ENCODE peak calls at places on chromosomes 2 and 18, in five cellular contexts. One of them, this sample, is unnamed.

GRCh38 chr2:63023444-63023843 is 27.2 kb upstream of the OTX1 start:
- DNase-seq in iris pigment epithelial cell: peak
- DNase-seq in activated T-cell treated with anti-CD3 and anti-CD28 coated beads for 1 hour: no peak
- DNase-seq in smooth muscle cell of the brain vasculature: no peak
- DNase-seq in NCI-H1694 treated with DMSO at 0.1 percent for 48 hours: peak
- DNase-seq in this sample: no peak

GRCh38 chr2:204533629-204534370 is 11.5 kb upstream of the PARD3B start:
- DNase-seq in iris pigment epithelial cell: no peak
- DNase-seq in NCI-H1694 treated with DMSO at 0.1 percent for 48 hours: no peak
- DNase-seq in activated T-cell treated with anti-CD3 and anti-CD28 coated beads for 1 hour: no peak
- DNase-seq in smooth muscle cell of the brain vasculature: no peak
- DNase-seq in this sample: no peak

GRCh38 chr2:23486676-23487075 is 101.7 kb downstream of the KLHL29 start:
- DNase-seq in NCI-H1694 treated with DMSO at 0.1 percent for 48 hours: no peak
- DNase-seq in smooth muscle cell of the brain vasculature: no peak
- DNase-seq in iris pigment epithelial cell: peak
- DNase-seq in activated T-cell treated with anti-CD3 and anti-CD28 coated beads for 1 hour: no peak
- DNase-seq in this sample: no peak

GRCh38 chr2:43106767-43107527 is 119.5 kb downstream of the ZFP36L2 start:
- DNase-seq in iris pigment epithelial cell: no peak
- DNase-seq in smooth muscle cell of the brain vasculature: no peak
- DNase-seq in activated T-cell treated with anti-CD3 and anti-CD28 coated beads for 1 hour: no peak
- DNase-seq in NCI-H1694 treated with DMSO at 0.1 percent for 48 hours: no peak
- DNase-seq in this sample: no peak

GRCh38 chr18:32920796-32921787 is 148.3 kb upstream of the KLHL14 start:
- DNase-seq in activated T-cell treated with anti-CD3 and anti-CD28 coated beads for 1 hour: no peak
- DNase-seq in iris pigment epithelial cell: peak
- DNase-seq in smooth muscle cell of the brain vasculature: peak
- DNase-seq in NCI-H1694 treated with DMSO at 0.1 percent for 48 hours: no peak
- DNase-seq in this sample: no peak

GRCh38 chr18:61595615-61596014 is 262.4 kb downstream of the CDH20 start:
- DNase-seq in NCI-H1694 treated with DMSO at 0.1 percent for 48 hours: no peak
- DNase-seq in smooth muscle cell of the brain vasculature: no peak
- DNase-seq in iris pigment epithelial cell: no peak
- DNase-seq in activated T-cell treated with anti-CD3 and anti-CD28 coated beads for 1 hour: no peak
- DNase-seq in this sample: no peak

GRCh38 chr2:223503746-223504145 is 98.4 kb downstream of the SCG2 start:
- DNase-seq in iris pigment epithelial cell: no peak
- DNase-seq in activated T-cell treated with anti-CD3 and anti-CD28 coated beads for 1 hour: no peak
- DNase-seq in smooth muscle cell of the brain vasculature: no peak
- DNase-seq in NCI-H1694 treated with DMSO at 0.1 percent for 48 hours: no peak
- DNase-seq in this sample: no peak

GRCh38 chr2:38037757-38038615 is 38.0 kb downstream of the CYP1B1 start:
- DNase-seq in smooth muscle cell of the brain vasculature: peak
- DNase-seq in iris pigment epithelial cell: peak
- DNase-seq in activated T-cell treated with anti-CD3 and anti-CD28 coated beads for 1 hour: no peak
- DNase-seq in NCI-H1694 treated with DMSO at 0.1 percent for 48 hours: no peak
- DNase-seq in this sample: no peak

GRCh38 chr2:229780856-229781773 is 66.8 kb upstream of the DNER start:
- DNase-seq in activated T-cell treated with anti-CD3 and anti-CD28 coated beads for 1 hour: no peak
- DNase-seq in smooth muscle cell of the brain vasculature: no peak
- DNase-seq in NCI-H1694 treated with DMSO at 0.1 percent for 48 hours: peak
- DNase-seq in iris pigment epithelial cell: peak
- DNase-seq in this sample: peak

GRCh38 chr18:79422022-79422782 is 26.5 kb downstream of the NFATC1 start:
- DNase-seq in iris pigment epithelial cell: peak
- DNase-seq in smooth muscle cell of the brain vasculature: peak
- DNase-seq in activated T-cell treated with anti-CD3 and anti-CD28 coated beads for 1 hour: no peak
- DNase-seq in NCI-H1694 treated with DMSO at 0.1 percent for 48 hours: no peak
- DNase-seq in this sample: no peak

GRCh38 chr18:64208531-64208930 is 59.6 kb upstream of the LINC00305 start:
- DNase-seq in smooth muscle cell of the brain vasculature: no peak
- DNase-seq in NCI-H1694 treated with DMSO at 0.1 percent for 48 hours: no peak
- DNase-seq in iris pigment epithelial cell: no peak
- DNase-seq in activated T-cell treated with anti-CD3 and anti-CD28 coated beads for 1 hour: no peak
- DNase-seq in this sample: no peak

GRCh38 chr2:234496442-234496834 is 443 bp downstream of the ARL4C start:
- DNase-seq in activated T-cell treated with anti-CD3 and anti-CD28 coated beads for 1 hour: no peak
- DNase-seq in smooth muscle cell of the brain vasculature: no peak
- DNase-seq in NCI-H1694 treated with DMSO at 0.1 percent for 48 hours: peak
- DNase-seq in iris pigment epithelial cell: no peak
- DNase-seq in this sample: peak

GRCh38 chr2:39160982-39161381 is 40.1 kb upstream of the SOS1 start:
- DNase-seq in iris pigment epithelial cell: peak
- DNase-seq in NCI-H1694 treated with DMSO at 0.1 percent for 48 hours: no peak
- DNase-seq in smooth muscle cell of the brain vasculature: no peak
- DNase-seq in activated T-cell treated with anti-CD3 and anti-CD28 coated beads for 1 hour: no peak
- DNase-seq in this sample: no peak

GRCh38 chr2:60826126-60826525 is 55.2 kb upstream of the REL start:
- DNase-seq in iris pigment epithelial cell: peak
- DNase-seq in smooth muscle cell of the brain vasculature: no peak
- DNase-seq in activated T-cell treated with anti-CD3 and anti-CD28 coated beads for 1 hour: no peak
- DNase-seq in NCI-H1694 treated with DMSO at 0.1 percent for 48 hours: no peak
- DNase-seq in this sample: no peak

GRCh38 chr18:56565596-56566355 is 72.6 kb downstream of the TXNL1 start:
- DNase-seq in activated T-cell treated with anti-CD3 and anti-CD28 coated beads for 1 hour: no peak
- DNase-seq in NCI-H1694 treated with DMSO at 0.1 percent for 48 hours: no peak
- DNase-seq in smooth muscle cell of the brain vasculature: no peak
- DNase-seq in iris pigment epithelial cell: peak
- DNase-seq in this sample: no peak

GRCh38 chr2:221997100-221997499 is 301.7 kb downstream of the PAX3 start:
- DNase-seq in iris pigment epithelial cell: peak
- DNase-seq in smooth muscle cell of the brain vasculature: no peak
- DNase-seq in NCI-H1694 treated with DMSO at 0.1 percent for 48 hours: no peak
- DNase-seq in activated T-cell treated with anti-CD3 and anti-CD28 coated beads for 1 hour: no peak
- DNase-seq in this sample: no peak

GRCh38 chr2:12416600-12416999 is 300.1 kb upstream of the TRIB2 start:
- DNase-seq in smooth muscle cell of the brain vasculature: no peak
- DNase-seq in iris pigment epithelial cell: peak
- DNase-seq in NCI-H1694 treated with DMSO at 0.1 percent for 48 hours: no peak
- DNase-seq in activated T-cell treated with anti-CD3 and anti-CD28 coated beads for 1 hour: peak
- DNase-seq in this sample: peak

GRCh38 chr2:925309-925708 is 25.3 kb upstream of the SNTG2 start:
- DNase-seq in iris pigment epithelial cell: no peak
- DNase-seq in NCI-H1694 treated with DMSO at 0.1 percent for 48 hours: no peak
- DNase-seq in activated T-cell treated with anti-CD3 and anti-CD28 coated beads for 1 hour: no peak
- DNase-seq in smooth muscle cell of the brain vasculature: no peak
- DNase-seq in this sample: no peak

GRCh38 chr2:10076511-10076910 is 3.7 kb downstream of the CYS1 start:
- DNase-seq in NCI-H1694 treated with DMSO at 0.1 percent for 48 hours: no peak
- DNase-seq in smooth muscle cell of the brain vasculature: no peak
- DNase-seq in iris pigment epithelial cell: no peak
- DNase-seq in activated T-cell treated with anti-CD3 and anti-CD28 coated beads for 1 hour: no peak
- DNase-seq in this sample: no peak

GRCh38 chr2:48914477-48915077 is 159.1 kb upstream of the LHCGR start:
- DNase-seq in activated T-cell treated with anti-CD3 and anti-CD28 coated beads for 1 hour: no peak
- DNase-seq in smooth muscle cell of the brain vasculature: no peak
- DNase-seq in NCI-H1694 treated with DMSO at 0.1 percent for 48 hours: no peak
- DNase-seq in iris pigment epithelial cell: no peak
- DNase-seq in this sample: no peak

GRCh38 chr18:79440728-79441127 is 45.0 kb downstream of the NFATC1 start:
- DNase-seq in smooth muscle cell of the brain vasculature: no peak
- DNase-seq in NCI-H1694 treated with DMSO at 0.1 percent for 48 hours: no peak
- DNase-seq in activated T-cell treated with anti-CD3 and anti-CD28 coated beads for 1 hour: no peak
- DNase-seq in iris pigment epithelial cell: no peak
- DNase-seq in this sample: no peak

GRCh38 chr2:31378389-31378788 is 36.2 kb downstream of the XDH start:
- DNase-seq in iris pigment epithelial cell: no peak
- DNase-seq in NCI-H1694 treated with DMSO at 0.1 percent for 48 hours: no peak
- DNase-seq in smooth muscle cell of the brain vasculature: no peak
- DNase-seq in activated T-cell treated with anti-CD3 and anti-CD28 coated beads for 1 hour: no peak
- DNase-seq in this sample: no peak

This sample was measured in immature natural killer cell.